ENCODE peak calls at places on chromosome 6, in eight cellular contexts. D is H9, H is PC-3, N is HepG2, Q is astrocyte, U is mesendoderm, E is GM23248, T is endothelial cell of umbilical vein. K is an unnamed sample.

GRCh38 chr6:26594730-26595632 is 1.8 kb upstream of the ABT1 start:
- DNase-seq in D (peak), H (peak), N (peak), Q (peak), U (peak), E (peak), T (peak), K (peak)

GRCh38 chr6:158330016-158330415 is 17.8 kb downstream of the TULP4 start:
- DNase-seq in D (no peak), H (no peak), N (no peak), Q (no peak), U (no peak), E (no peak), T (no peak), K (no peak)

GRCh38 chr6:119308048-119308570 is 41.5 kb downstream of the MAN1A1 start:
- DNase-seq in D (no peak), H (peak), N (peak), Q (peak), U (peak), E (peak), T (peak), K (peak)

GRCh38 chr6:90296346-90297123 is at the start of gene BACH2:
- DNase-seq in D (peak), H (peak), N (peak), Q (peak), U (peak), E (peak), T (peak), K (peak)

GRCh38 chr6:53735896-53736295 is 58.9 kb upstream of the LRRC1 start:
- DNase-seq in D (no peak), H (no peak), N (no peak), Q (no peak), U (no peak), E (no peak), T (no peak), K (no peak)

GRCh38 chr6:170237999-170238740 is 52.7 kb downstream of the DLL1 start:
- DNase-seq in D (no peak), H (no peak), N (no peak), Q (no peak), U (no peak), E (no peak), T (no peak), K (no peak)

GRCh38 chr6:111745186-111745585 is 128.1 kb downstream of the FYN start:
- DNase-seq in D (no peak), H (no peak), N (no peak), Q (no peak), U (no peak), E (no peak), T (no peak), K (peak)

GRCh38 chr6:25002326-25003066 is 66.7 kb upstream of the RIPOR2 start:
- DNase-seq in D (no peak), H (peak), N (no peak), Q (no peak), U (no peak), E (no peak), T (peak), K (no peak)

GRCh38 chr6:12844284-12845223 is 128.0 kb downstream of the PHACTR1 start:
- DNase-seq in D (no peak), H (peak), N (peak), Q (peak), U (peak), E (peak), T (peak), K (no peak)

GRCh38 chr6:43328528-43328927 is 19.9 kb upstream of the CRIP3 start:
- DNase-seq in D (no peak), H (peak), N (peak), Q (no peak), U (peak), E (no peak), T (no peak), K (no peak)

GRCh38 chr6:9405369-9405768 is 970.0 kb upstream of the SLC35B3 start:
- DNase-seq in D (no peak), H (peak), N (no peak), Q (peak), U (peak), E (peak), T (no peak), K (peak)

GRCh38 chr6:125952764-125953501 is 3.6 kb upstream of the HINT3 start:
- DNase-seq in D (peak), H (peak), N (peak), Q (no peak), U (peak), E (peak), T (peak), K (peak)

GRCh38 chr6:165843121-165843520 is 180.1 kb upstream of the PDE10A start:
- DNase-seq in D (peak), H (no peak), N (no peak), Q (no peak), U (no peak), E (no peak), T (no peak), K (no peak)

GRCh38 chr6:34795836-34796425 is 4.0 kb downstream of the BLTP3A start:
- DNase-seq in D (no peak), H (peak), N (peak), Q (peak), U (no peak), E (peak), T (peak), K (peak)

GRCh38 chr6:73929421-73929820 is 233.4 kb downstream of the CD109 start:
- DNase-seq in D (no peak), H (peak), N (no peak), Q (no peak), U (no peak), E (no peak), T (no peak), K (no peak)

GRCh38 chr6:81625216-81625615 is 127.3 kb downstream of the TENT5A start:
- DNase-seq in D (no peak), H (no peak), N (no peak), Q (no peak), U (no peak), E (no peak), T (no peak), K (peak)

GRCh38 chr6:84623956-84624680 is 140.3 kb downstream of the TBX18 start:
- DNase-seq in D (no peak), H (peak), N (no peak), Q (peak), U (peak), E (peak), T (peak), K (peak)
- H3K4me2 ChIP-seq in D (no peak), H (peak), N (no peak), Q (peak), U (no peak), E (peak), T (peak), K (peak)

DNA sequence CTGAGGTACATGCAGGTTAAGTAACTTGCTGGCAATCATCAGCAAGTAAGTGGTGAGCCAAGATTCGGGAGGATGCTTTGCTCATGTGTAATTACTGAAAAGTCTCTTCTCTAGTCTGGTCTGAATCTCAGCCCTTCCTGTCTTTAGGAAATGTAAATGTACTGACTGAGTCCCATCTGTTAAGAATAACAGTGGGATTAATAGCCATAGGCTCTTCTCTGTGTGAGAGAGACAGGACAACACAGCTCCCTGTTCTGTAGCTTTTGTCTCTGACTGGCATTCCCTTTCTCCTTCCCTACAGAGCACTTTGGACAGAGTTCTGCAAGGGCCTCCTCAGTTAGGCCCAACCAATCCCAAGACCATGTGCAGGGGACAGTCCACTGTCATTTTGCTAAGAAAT is 131.3 kb upstream of the OGFRL1 start:
- DNase-seq in D (no peak), H (no peak), N (no peak), Q (no peak), U (peak), E (no peak), T (no peak), K (no peak)
- H3K27ac ChIP-seq in D (no peak), H (no peak), N (no peak), Q (no peak), U (no peak), E (no peak), T (no peak), K (no peak)

DNA sequence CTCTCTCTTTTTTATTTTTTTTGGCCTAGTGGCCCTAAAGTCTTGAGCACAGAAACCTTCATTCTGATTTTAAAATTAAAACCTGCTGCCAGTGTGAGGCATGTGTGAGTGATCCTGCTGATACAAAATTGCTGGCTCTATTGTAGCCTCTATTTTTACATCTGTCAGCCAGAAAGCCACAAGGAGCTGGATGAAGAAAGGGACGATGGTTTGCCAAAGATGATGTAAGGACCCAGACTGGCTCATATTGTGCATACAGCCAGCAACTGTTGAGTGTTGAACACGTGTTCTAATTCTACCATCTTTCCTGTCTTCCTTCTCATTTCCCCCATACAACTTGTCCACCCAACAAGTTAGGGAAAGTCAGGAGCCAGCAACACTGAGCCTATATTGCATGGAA is 40.8 kb upstream of the ATXN1 start:
- DNase-seq in D (no peak), H (no peak), N (no peak), Q (peak), U (no peak), E (peak), T (no peak), K (peak)
- H3K9ac ChIP-seq in D (no peak), H (no peak), N (no peak), Q (no peak), U (no peak), E (peak), T (no peak), K (no peak)

GRCh38 chr6:155623450-155624178 is 168.0 kb upstream of the NOX3 start:
- DNase-seq in D (no peak), H (no peak), N (no peak), Q (no peak), U (peak), E (no peak), T (no peak), K (no peak)
- H3K4me2 ChIP-seq in D (peak), H (no peak), N (no peak), Q (no peak), U (no peak), E (no peak), T (no peak), K (no peak)

GRCh38 chr6:164291224-164291623 is 876.7 kb downstream of the QKI start:
- DNase-seq in D (no peak), H (no peak), N (no peak), Q (no peak), U (no peak), E (no peak), T (no peak), K (no peak)

DNA sequence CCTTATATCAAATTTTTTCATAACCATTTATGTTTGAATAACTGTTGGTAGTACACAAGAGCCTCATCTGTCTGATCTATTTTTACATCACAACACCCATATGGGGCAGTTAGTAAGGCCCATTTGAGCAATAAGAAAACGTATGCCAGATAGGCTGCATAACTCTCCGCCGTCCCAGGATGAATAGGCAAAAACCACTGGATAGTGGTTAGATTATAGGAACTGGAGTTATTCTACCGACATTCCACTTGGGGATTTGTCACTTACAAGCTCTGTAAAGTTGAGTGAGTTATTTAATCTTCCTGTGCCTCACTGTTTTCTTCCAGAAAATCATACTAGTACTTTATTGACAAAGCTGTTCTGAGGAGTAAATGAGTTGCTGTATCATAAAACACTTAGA is 881.9 kb downstream of the QKI start:
- DNase-seq in D (no peak), H (peak), N (no peak), Q (peak), U (no peak), E (no peak), T (no peak), K (peak)
- H3K27ac ChIP-seq in D (no peak), H (no peak), N (no peak), Q (peak), U (no peak), E (no peak), T (no peak), K (no peak)

GRCh38 chr6:136087986-136088385 is 162.1 kb downstream of the MTFR2 start:
- DNase-seq in D (no peak), H (no peak), N (no peak), Q (peak), U (no peak), E (peak), T (no peak), K (peak)
- H3K9ac ChIP-seq in D (no peak), H (no peak), N (no peak), Q (no peak), U (no peak), E (no peak), T (no peak), K (no peak)

DNA sequence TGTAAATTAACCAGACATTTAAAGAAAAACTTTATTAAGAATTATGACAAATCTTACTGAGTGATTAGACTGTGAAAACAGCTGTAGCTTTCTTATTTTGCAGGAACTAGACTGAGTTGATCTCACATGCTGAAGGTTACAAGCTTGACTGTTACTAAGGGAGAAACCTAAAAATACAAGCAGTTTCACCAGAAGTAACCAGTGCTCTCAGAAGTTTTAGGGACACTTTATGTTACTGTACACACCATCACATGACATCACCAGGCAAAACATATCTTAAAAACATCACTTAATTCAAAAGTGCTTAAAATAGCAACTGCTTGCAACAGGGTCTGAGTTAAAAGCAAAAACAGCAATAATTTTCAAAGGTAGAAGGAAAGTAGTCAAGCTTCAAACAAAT is 5.4 kb downstream of the FBXO30 start:
- DNase-seq in D (no peak), H (no peak), N (no peak), Q (no peak), U (no peak), E (peak), T (no peak), K (peak)
- H3K4me2 ChIP-seq in D (no peak), H (no peak), N (no peak), Q (no peak), U (no peak), E (peak), T (no peak), K (peak)

DNA sequence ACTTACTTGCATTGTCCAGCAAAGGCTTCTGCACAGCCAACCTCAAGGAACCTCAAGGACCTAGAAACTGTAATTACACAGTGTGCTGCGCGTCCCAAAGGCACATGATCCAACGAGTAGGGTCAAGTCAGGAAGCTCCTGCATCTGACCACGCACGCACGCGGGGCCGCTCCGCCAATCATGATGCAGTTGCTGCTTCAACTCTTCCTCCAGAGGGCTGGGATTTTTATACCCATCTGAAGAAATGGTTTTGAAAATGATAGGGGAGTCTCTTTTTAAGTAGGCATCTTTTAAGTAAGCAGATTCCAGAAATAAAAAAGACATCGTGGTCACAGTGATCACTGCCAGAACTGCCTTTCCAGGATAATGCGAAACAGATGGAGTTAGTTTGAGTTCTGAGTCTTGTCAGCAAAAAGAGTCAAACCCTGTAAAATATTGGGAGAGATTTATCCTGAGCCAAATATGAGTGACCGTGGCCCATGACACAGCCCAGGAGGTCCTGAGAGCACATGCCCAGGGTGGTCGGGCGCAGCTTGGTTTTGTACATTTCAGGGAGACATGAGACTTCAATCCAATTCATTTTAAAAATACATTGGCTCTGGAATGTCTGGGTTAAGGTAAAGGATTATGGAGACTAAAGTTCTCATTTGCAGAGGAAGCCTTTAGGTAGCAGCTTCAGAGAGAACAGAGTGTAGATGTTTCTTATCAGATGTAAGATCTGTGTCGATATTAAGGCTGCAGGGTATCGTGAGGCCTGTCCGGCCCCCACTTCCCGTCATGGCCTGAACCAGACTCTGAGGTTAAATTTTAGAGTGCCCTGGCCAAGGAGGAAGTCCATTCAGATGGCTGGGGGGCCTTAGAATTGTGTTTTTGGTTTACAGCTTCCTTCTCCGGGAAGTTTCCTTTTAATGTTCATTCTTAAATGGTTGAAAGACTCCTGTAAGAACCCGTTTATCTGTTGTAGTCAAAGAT is 34.2 kb downstream of the KIF25 start:
- DNase-seq in D (no peak), H (no peak), N (no peak), Q (peak), U (no peak), E (peak), T (no peak), K (peak)
- H3K27ac ChIP-seq in D (no peak), H (no peak), N (no peak), Q (peak), U (no peak), E (peak), T (peak), K (peak)

GRCh38 chr6:161393839-161394364 is 120.0 kb upstream of the AGPAT4 start:
- DNase-seq in D (no peak), H (peak), N (peak), Q (peak), U (peak), E (peak), T (peak), K (peak)

GRCh38 chr6:161393292-161393691 is 119.4 kb upstream of the AGPAT4 start:
- DNase-seq in D (no peak), H (no peak), N (no peak), Q (no peak), U (no peak), E (no peak), T (no peak), K (no peak)

GRCh38 chr6:161395832-161396231 is 122.0 kb upstream of the AGPAT4 start:
- DNase-seq in D (no peak), H (no peak), N (no peak), Q (no peak), U (no peak), E (no peak), T (no peak), K (no peak)

GRCh38 chr6:161396539-161396938 is 122.7 kb upstream of the AGPAT4 start:
- DNase-seq in D (no peak), H (no peak), N (no peak), Q (no peak), U (no peak), E (no peak), T (no peak), K (no peak)

DNA sequence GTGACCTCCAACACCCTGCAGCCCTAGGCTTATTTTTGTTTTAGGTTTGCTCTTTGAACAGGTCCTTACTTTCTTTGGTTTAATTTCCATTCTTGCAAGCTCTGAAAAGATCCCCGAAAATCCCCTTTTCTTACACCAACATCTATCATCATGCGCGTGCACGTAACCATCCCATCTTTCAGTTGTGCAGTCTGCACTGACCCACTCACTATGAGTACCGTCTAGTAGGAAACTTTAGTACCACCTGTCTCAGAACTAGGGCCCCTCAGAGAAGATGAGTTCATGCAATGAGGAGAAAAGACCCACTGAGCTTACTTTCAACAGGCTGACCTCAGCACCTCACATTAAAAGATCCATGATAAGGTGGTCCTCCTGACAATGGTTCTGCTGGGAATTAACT is 120.6 kb upstream of the AGPAT4 start:
- DNase-seq in D (no peak), H (no peak), N (no peak), Q (no peak), U (no peak), E (no peak), T (no peak), K (no peak)
- H3K9ac ChIP-seq in D (no peak), H (no peak), N (no peak), Q (peak), U (no peak), E (no peak), T (no peak), K (no peak)